ENCODE peak calls at places on chromosomes 3 and 15, in ten cellular contexts. One of them, this sample, is unnamed.

GRCh38 chr3:151538706-151539403 is 78.0 kb upstream of the IGSF10 start:
- DNase-seq in heart left ventricle: no peak
- DNase-seq in cardiac muscle cell: peak
- DNase-seq in fibroblast of lung: peak
- DNase-seq in ovary: peak
- DNase-seq in HL-60: peak
- DNase-seq in lower lobe of right lung: peak
- DNase-seq in Peyer's patch: no peak
- DNase-seq in right lobe of liver: no peak
- DNase-seq in pancreas: no peak
- DNase-seq in this sample: no peak

GRCh38 chr3:50010959-50011358 is 71.0 kb downstream of the RBM6 start:
- DNase-seq in heart left ventricle: no peak
- DNase-seq in cardiac muscle cell: no peak
- DNase-seq in fibroblast of lung: peak
- DNase-seq in ovary: no peak
- DNase-seq in HL-60: no peak
- DNase-seq in lower lobe of right lung: no peak
- DNase-seq in Peyer's patch: no peak
- DNase-seq in right lobe of liver: no peak
- DNase-seq in pancreas: no peak
- DNase-seq in this sample: peak

GRCh38 chr15:84835661-84836384 is 18.7 kb downstream of the ALPK3 start:
- DNase-seq in heart left ventricle: no peak
- DNase-seq in cardiac muscle cell: no peak
- DNase-seq in fibroblast of lung: no peak
- DNase-seq in ovary: no peak
- DNase-seq in HL-60: no peak
- DNase-seq in lower lobe of right lung: no peak
- DNase-seq in Peyer's patch: no peak
- DNase-seq in right lobe of liver: no peak
- DNase-seq in pancreas: no peak
- DNase-seq in this sample: no peak

GRCh38 chr15:60155661-60156060 is 151.6 kb downstream of the FOXB1 start:
- DNase-seq in heart left ventricle: no peak
- DNase-seq in cardiac muscle cell: no peak
- DNase-seq in fibroblast of lung: peak
- DNase-seq in ovary: no peak
- DNase-seq in HL-60: no peak
- DNase-seq in lower lobe of right lung: no peak
- DNase-seq in Peyer's patch: no peak
- DNase-seq in right lobe of liver: no peak
- DNase-seq in pancreas: no peak
- DNase-seq in this sample: peak

GRCh38 chr3:126525091-126525852 is 1.3 kb downstream of the CHST13 start:
- DNase-seq in heart left ventricle: peak
- DNase-seq in cardiac muscle cell: no peak
- DNase-seq in fibroblast of lung: no peak
- DNase-seq in ovary: no peak
- DNase-seq in HL-60: no peak
- DNase-seq in lower lobe of right lung: peak
- DNase-seq in Peyer's patch: peak
- DNase-seq in right lobe of liver: peak
- DNase-seq in pancreas: peak
- DNase-seq in this sample: no peak

GRCh38 chr15:89360294-89360971 is 25.8 kb upstream of the POLG start:
- DNase-seq in heart left ventricle: no peak
- DNase-seq in cardiac muscle cell: no peak
- DNase-seq in fibroblast of lung: no peak
- DNase-seq in ovary: no peak
- DNase-seq in HL-60: no peak
- DNase-seq in lower lobe of right lung: no peak
- DNase-seq in Peyer's patch: no peak
- DNase-seq in right lobe of liver: no peak
- DNase-seq in pancreas: no peak
- DNase-seq in this sample: no peak

GRCh38 chr15:69624816-69625215 is 172.2 kb downstream of the RPLP1 start:
- DNase-seq in heart left ventricle: no peak
- DNase-seq in cardiac muscle cell: no peak
- DNase-seq in fibroblast of lung: no peak
- DNase-seq in ovary: no peak
- DNase-seq in HL-60: no peak
- DNase-seq in lower lobe of right lung: no peak
- DNase-seq in Peyer's patch: no peak
- DNase-seq in right lobe of liver: no peak
- DNase-seq in pancreas: no peak
- DNase-seq in this sample: no peak

GRCh38 chr3:160676547-160677303 is at the start of gene ARL14:
- DNase-seq in heart left ventricle: no peak
- DNase-seq in cardiac muscle cell: no peak
- DNase-seq in fibroblast of lung: peak
- DNase-seq in ovary: no peak
- DNase-seq in HL-60: no peak
- DNase-seq in lower lobe of right lung: no peak
- DNase-seq in Peyer's patch: no peak
- DNase-seq in right lobe of liver: no peak
- DNase-seq in pancreas: no peak
- DNase-seq in this sample: peak

GRCh38 chr15:55630921-55631320 is 42.8 kb upstream of the PYGO1 start:
- DNase-seq in heart left ventricle: no peak
- DNase-seq in cardiac muscle cell: no peak
- DNase-seq in fibroblast of lung: no peak
- DNase-seq in ovary: no peak
- DNase-seq in HL-60: no peak
- DNase-seq in lower lobe of right lung: no peak
- DNase-seq in Peyer's patch: no peak
- DNase-seq in right lobe of liver: no peak
- DNase-seq in pancreas: no peak
- DNase-seq in this sample: no peak

GRCh38 chr15:88894819-88895767 is at the start of gene HAPLN3:
- DNase-seq in heart left ventricle: no peak
- DNase-seq in cardiac muscle cell: peak
- DNase-seq in fibroblast of lung: peak
- DNase-seq in ovary: no peak
- DNase-seq in HL-60: no peak
- DNase-seq in lower lobe of right lung: no peak
- DNase-seq in Peyer's patch: no peak
- DNase-seq in right lobe of liver: no peak
- DNase-seq in pancreas: no peak
- DNase-seq in this sample: no peak

GRCh38 chr3:71987089-71987735 is 202.3 kb upstream of the PROK2 start:
- DNase-seq in heart left ventricle: no peak
- DNase-seq in cardiac muscle cell: no peak
- DNase-seq in fibroblast of lung: peak
- DNase-seq in ovary: no peak
- DNase-seq in HL-60: no peak
- DNase-seq in lower lobe of right lung: no peak
- DNase-seq in Peyer's patch: no peak
- DNase-seq in right lobe of liver: no peak
- DNase-seq in pancreas: no peak
- DNase-seq in this sample: no peak

GRCh38 chr3:58084788-58085543 is 76.7 kb downstream of the FLNB start:
- DNase-seq in heart left ventricle: no peak
- DNase-seq in cardiac muscle cell: no peak
- DNase-seq in fibroblast of lung: no peak
- DNase-seq in ovary: no peak
- DNase-seq in HL-60: no peak
- DNase-seq in lower lobe of right lung: no peak
- DNase-seq in Peyer's patch: no peak
- DNase-seq in right lobe of liver: no peak
- DNase-seq in pancreas: no peak
- DNase-seq in this sample: no peak

GRCh38 chr3:155504682-155505081 is 211.2 kb upstream of the STRIT1 start:
- DNase-seq in heart left ventricle: no peak
- DNase-seq in cardiac muscle cell: no peak
- DNase-seq in fibroblast of lung: no peak
- DNase-seq in ovary: no peak
- DNase-seq in HL-60: no peak
- DNase-seq in lower lobe of right lung: no peak
- DNase-seq in Peyer's patch: no peak
- DNase-seq in right lobe of liver: no peak
- DNase-seq in pancreas: peak
- DNase-seq in this sample: no peak

GRCh38 chr3:242986-243706 is 46.6 kb downstream of the CHL1 start:
- DNase-seq in heart left ventricle: no peak
- DNase-seq in cardiac muscle cell: no peak
- DNase-seq in fibroblast of lung: peak
- DNase-seq in ovary: no peak
- DNase-seq in HL-60: no peak
- DNase-seq in lower lobe of right lung: no peak
- DNase-seq in Peyer's patch: no peak
- DNase-seq in right lobe of liver: no peak
- DNase-seq in pancreas: no peak
- DNase-seq in this sample: no peak

GRCh38 chr3:30577788-30578187 is 28.6 kb upstream of the TGFBR2 start:
- DNase-seq in heart left ventricle: no peak
- DNase-seq in cardiac muscle cell: no peak
- DNase-seq in fibroblast of lung: no peak
- DNase-seq in ovary: no peak
- DNase-seq in HL-60: no peak
- DNase-seq in lower lobe of right lung: no peak
- DNase-seq in Peyer's patch: no peak
- DNase-seq in right lobe of liver: no peak
- DNase-seq in pancreas: no peak
- DNase-seq in this sample: no peak

GRCh38 chr3:16134173-16134928 is 40.1 kb upstream of the GALNT15 start:
- DNase-seq in heart left ventricle: no peak
- DNase-seq in cardiac muscle cell: no peak
- DNase-seq in fibroblast of lung: peak
- DNase-seq in ovary: no peak
- DNase-seq in HL-60: no peak
- DNase-seq in lower lobe of right lung: no peak
- DNase-seq in Peyer's patch: no peak
- DNase-seq in right lobe of liver: no peak
- DNase-seq in pancreas: no peak
- DNase-seq in this sample: no peak

GRCh38 chr15:69919816-69920215 is 177.9 kb downstream of the TLE3 start:
- DNase-seq in heart left ventricle: no peak
- DNase-seq in cardiac muscle cell: peak
- DNase-seq in fibroblast of lung: no peak
- DNase-seq in ovary: no peak
- DNase-seq in HL-60: no peak
- DNase-seq in lower lobe of right lung: no peak
- DNase-seq in Peyer's patch: no peak
- DNase-seq in right lobe of liver: no peak
- DNase-seq in pancreas: no peak
- DNase-seq in this sample: no peak

DNA sequence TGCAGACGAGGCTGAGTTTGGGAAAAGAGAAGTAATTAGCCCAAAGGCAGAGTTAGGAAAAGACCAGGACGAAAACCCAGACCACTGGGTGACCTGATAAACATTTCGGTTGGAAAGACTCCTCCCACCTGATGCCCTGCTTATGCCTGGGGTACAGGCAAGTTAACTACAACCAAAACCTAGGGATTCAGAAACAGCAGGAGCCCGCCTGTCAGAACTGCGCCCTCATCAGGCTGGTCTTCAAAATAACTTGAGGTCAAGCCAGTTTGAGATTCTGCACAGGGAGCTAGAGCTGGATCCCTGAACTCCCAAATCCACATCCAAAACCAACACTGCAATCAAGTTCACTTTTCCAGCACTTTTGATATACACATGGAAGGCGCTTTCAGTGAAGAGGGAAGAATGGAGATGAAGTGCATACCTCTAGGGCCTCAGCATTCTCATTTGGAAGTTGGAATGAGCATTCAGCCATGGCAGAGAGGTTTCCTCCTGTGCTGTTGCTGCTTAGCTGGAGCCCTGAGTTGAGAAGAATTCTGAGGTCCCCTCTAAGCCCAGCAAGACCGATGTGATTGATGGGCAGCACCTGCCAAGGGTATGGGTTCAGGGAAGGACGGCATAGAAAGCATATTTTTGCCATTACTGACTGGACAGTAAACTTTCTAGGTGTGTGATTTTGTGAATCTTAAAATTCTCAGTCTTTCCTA is 11.6 kb downstream of the TSEN2 start:
- DNase-seq in heart left ventricle: no peak
- DNase-seq in cardiac muscle cell: no peak
- DNase-seq in fibroblast of lung: no peak
- DNase-seq in ovary: no peak
- DNase-seq in HL-60: no peak
- DNase-seq in lower lobe of right lung: no peak
- DNase-seq in Peyer's patch: no peak
- DNase-seq in right lobe of liver: no peak
- DNase-seq in pancreas: no peak
- DNase-seq in this sample: no peak
- TF ChIP-seq CTCF in heart left ventricle: no peak
- TF ChIP-seq CTCF in cardiac muscle cell: no peak
- TF ChIP-seq CTCF in fibroblast of lung: peak
- TF ChIP-seq CTCF in ovary: no peak
- TF ChIP-seq CTCF in HL-60: no peak
- TF ChIP-seq CTCF in lower lobe of right lung: no peak
- TF ChIP-seq CTCF in Peyer's patch: no peak
- TF ChIP-seq CTCF in right lobe of liver: no peak
- TF ChIP-seq CTCF in pancreas: no peak
- TF ChIP-seq CTCF in this sample: peak

GRCh38 chr15:63080638-63081250 is 38.2 kb downstream of the TPM1 start:
- DNase-seq in heart left ventricle: no peak
- DNase-seq in cardiac muscle cell: no peak
- DNase-seq in fibroblast of lung: no peak
- DNase-seq in ovary: no peak
- DNase-seq in HL-60: no peak
- DNase-seq in lower lobe of right lung: no peak
- DNase-seq in Peyer's patch: no peak
- DNase-seq in right lobe of liver: no peak
- DNase-seq in pancreas: no peak
- DNase-seq in this sample: no peak
- H3K27ac ChIP-seq in heart left ventricle: peak
- H3K27ac ChIP-seq in cardiac muscle cell: no peak
- H3K27ac ChIP-seq in fibroblast of lung: no peak
- H3K27ac ChIP-seq in ovary: no peak
- H3K27ac ChIP-seq in HL-60: no peak
- H3K27ac ChIP-seq in lower lobe of right lung: no peak
- H3K27ac ChIP-seq in Peyer's patch: no peak
- H3K27ac ChIP-seq in right lobe of liver: no peak
- H3K27ac ChIP-seq in pancreas: no peak
- H3K27ac ChIP-seq in this sample: no peak

DNA sequence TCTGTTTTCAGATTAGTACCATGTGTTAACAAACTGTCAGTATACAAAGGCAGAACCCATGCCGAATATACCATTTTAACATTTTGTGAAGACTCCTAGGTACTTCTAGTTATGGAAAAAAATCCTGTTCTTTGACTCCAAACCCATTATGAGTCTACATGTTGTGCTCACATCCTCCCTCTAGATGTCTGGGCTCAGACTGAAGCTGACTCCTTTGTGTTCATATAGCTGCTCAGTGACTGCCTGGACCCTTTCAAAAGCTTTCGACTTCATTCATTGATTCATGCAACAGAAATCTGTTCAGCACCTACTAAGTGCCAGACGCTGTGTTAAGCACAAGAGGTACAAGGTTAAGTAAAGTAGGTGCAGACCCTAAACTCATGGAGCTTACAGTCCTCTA is 60.5 kb downstream of the MEGF11 start:
- DNase-seq in heart left ventricle: no peak
- DNase-seq in cardiac muscle cell: no peak
- DNase-seq in fibroblast of lung: peak
- DNase-seq in ovary: no peak
- DNase-seq in HL-60: no peak
- DNase-seq in lower lobe of right lung: no peak
- DNase-seq in Peyer's patch: no peak
- DNase-seq in right lobe of liver: no peak
- DNase-seq in pancreas: no peak
- DNase-seq in this sample: peak
- TF ChIP-seq CTCF in heart left ventricle: no peak
- TF ChIP-seq CTCF in cardiac muscle cell: no peak
- TF ChIP-seq CTCF in fibroblast of lung: no peak
- TF ChIP-seq CTCF in ovary: no peak
- TF ChIP-seq CTCF in HL-60: no peak
- TF ChIP-seq CTCF in lower lobe of right lung: no peak
- TF ChIP-seq CTCF in Peyer's patch: no peak
- TF ChIP-seq CTCF in right lobe of liver: no peak
- TF ChIP-seq CTCF in pancreas: no peak
- TF ChIP-seq CTCF in this sample: no peak

GRCh38 chr15:80199366-80199765 is 46.6 kb downstream of the FAH start:
- DNase-seq in heart left ventricle: no peak
- DNase-seq in cardiac muscle cell: no peak
- DNase-seq in fibroblast of lung: no peak
- DNase-seq in ovary: no peak
- DNase-seq in HL-60: no peak
- DNase-seq in lower lobe of right lung: no peak
- DNase-seq in Peyer's patch: no peak
- DNase-seq in right lobe of liver: no peak
- DNase-seq in pancreas: no peak
- DNase-seq in this sample: no peak
- H3K27ac ChIP-seq in heart left ventricle: no peak
- H3K27ac ChIP-seq in cardiac muscle cell: no peak
- H3K27ac ChIP-seq in fibroblast of lung: no peak
- H3K27ac ChIP-seq in ovary: no peak
- H3K27ac ChIP-seq in HL-60: no peak
- H3K27ac ChIP-seq in lower lobe of right lung: no peak
- H3K27ac ChIP-seq in Peyer's patch: no peak
- H3K27ac ChIP-seq in right lobe of liver: no peak
- H3K27ac ChIP-seq in pancreas: no peak
- H3K27ac ChIP-seq in this sample: no peak

This sample was measured in foreskin keratinocyte.